ENCODE peak calls at places on chromosome 9, in five cellular contexts. Y is amniotic stem cell, O is NCI-H187, R is upper lobe of right lung, B is A549. J is an unnamed sample.

GRCh38 chr9:72352911-72353388 is 12.1 kb downstream of the ZFAND5 start:
- DNase-seq in Y (no peak), O (no peak), R (no peak), B (peak; percentile 63), J (no peak)

GRCh38 chr9:134789168-134789567 is 91.4 kb upstream of the FCN2 start:
- DNase-seq in Y (no peak), O (no peak), R (no peak), B (no peak), J (peak; percentile 94)

GRCh38 chr9:72477862-72478564 is 43.4 kb upstream of the TMC1 start:
- DNase-seq in Y (no peak), O (no peak), R (no peak), B (peak; percentile 97), J (peak; percentile 73)

GRCh38 chr9:130970855-130971254 is 31.8 kb upstream of the FIBCD1 start:
- DNase-seq in Y (no peak), O (no peak), R (no peak), B (no peak), J (no peak)

GRCh38 chr9:35627575-35627974 is 9.4 kb upstream of the CD72 start:
- DNase-seq in Y (no peak), O (no peak), R (no peak), B (no peak), J (peak; percentile 26)

GRCh38 chr9:134066923-134067851 is 639 bp downstream of the BRD3 start:
- DNase-seq in Y (no peak), O (no peak), R (peak; percentile 70), B (peak; percentile 39), J (peak; percentile 46)

GRCh38 chr9:35907732-35908483 is 1.4 kb upstream of the SPAAR start:
- DNase-seq in Y (peak; percentile 33), O (no peak), R (peak; percentile 79), B (peak; percentile 88), J (peak; percentile 58)

GRCh38 chr9:373759-374206 is 159.1 kb downstream of the DOCK8 start:
- DNase-seq in Y (no peak), O (no peak), R (no peak), B (no peak), J (no peak)

GRCh38 chr9:17025281-17025680 is 109.6 kb upstream of the CNTLN start:
- DNase-seq in Y (no peak), O (no peak), R (no peak), B (no peak), J (no peak)

GRCh38 chr9:37551468-37551867 is 24.7 kb downstream of the FBXO10 start:
- DNase-seq in Y (no peak), O (no peak), R (no peak), B (no peak), J (no peak)

GRCh38 chr9:4333231-4333740 is 33.4 kb upstream of the GLIS3 start:
- DNase-seq in Y (no peak), O (no peak), R (no peak), B (no peak), J (no peak)

GRCh38 chr9:32571969-32572899 is 725 bp downstream of the NDUFB6 start:
- DNase-seq in Y (peak; percentile 65), O (no peak), R (no peak), B (peak; percentile 79), J (peak; percentile 81)

GRCh38 chr9:74729129-74729710 is 158.5 kb downstream of the TRPM6 start:
- DNase-seq in Y (no peak), O (no peak), R (no peak), B (no peak), J (no peak)

GRCh38 chr9:105426657-105427056 is 21.2 kb upstream of the FSD1L start:
- DNase-seq in Y (no peak), O (no peak), R (no peak), B (no peak), J (no peak)

GRCh38 chr9:2874001-2874750 is 30.3 kb upstream of the PUM3 start:
- DNase-seq in Y (no peak), O (no peak), R (no peak), B (no peak), J (no peak)